ENCODE peak calls at places on chromosomes 6 and 20, in eight cellular contexts. P, G, K, S, B, H, T and I are unnamed samples.

GRCh38 chr20:48359692-48360337 is 468.0 kb downstream of the PREX1 start:
- DNase-seq in H (no peak), S (no peak), G (no peak), P (no peak), K (no peak), T (no peak), B (no peak), I (no peak)

GRCh38 chr6:11727995-11728961 is 50.3 kb downstream of the ADTRP start:
- DNase-seq in H (no peak), B (no peak), P (no peak), G (no peak), T (no peak), S (peak; percentile 26), K (no peak), I (no peak)

GRCh38 chr6:35919827-35920751 is 809 bp downstream of the SRPK1 start:
- DNase-seq in P (peak; percentile 76), H (peak; percentile 15), B (peak; percentile 28), K (no peak), G (peak; percentile 66), S (peak; percentile 59), T (peak; percentile 20), I (peak; percentile 57)

GRCh38 chr6:74404366-74404765 is 708.4 kb downstream of the CD109 start:
- DNase-seq in T (no peak), P (no peak), G (no peak), H (no peak), S (no peak), B (no peak), K (no peak), I (no peak)

GRCh38 chr20:1637226-1637625 is 17.4 kb upstream of the SIRPB1 start:
- DNase-seq in T (no peak), G (no peak), S (no peak), K (no peak), P (no peak), B (no peak), H (no peak), I (no peak)

GRCh38 chr6:159105716-159106115 is 60.9 kb upstream of the TAGAP start:
- DNase-seq in T (no peak), G (no peak), B (no peak), H (no peak), K (no peak), P (no peak), S (no peak), I (no peak)

GRCh38 chr6:147054158-147054557 is 150.1 kb upstream of the STXBP5 start:
- DNase-seq in P (no peak), S (no peak), K (no peak), G (no peak), H (no peak), B (no peak), T (no peak), I (no peak)

GRCh38 chr20:5888051-5888450 is 62.3 kb downstream of the TRMT6 start:
- DNase-seq in H (no peak), B (no peak), S (no peak), P (no peak), K (no peak), G (no peak), T (no peak), I (no peak)

GRCh38 chr6:87881342-87881895 is 166.2 kb upstream of the SPACA1 start:
- DNase-seq in H (no peak), P (no peak), S (no peak), B (no peak), T (no peak), K (no peak), G (no peak), I (no peak)

GRCh38 chr6:692858-693736 is at the start of gene EXOC2:
- DNase-seq in S (peak; percentile 87), B (peak; percentile 79), H (peak; percentile 86), G (peak; percentile 95), T (peak; percentile 88), P (peak; percentile 98), K (peak; percentile 36), I (peak; percentile 91)

GRCh38 chr20:20174089-20174835 is 121.9 kb downstream of the CFAP61 start:
- DNase-seq in T (no peak), G (no peak), K (no peak), P (no peak), S (no peak), H (no peak), B (no peak), I (no peak)

GRCh38 chr6:169310983-169311382 is 57.3 kb upstream of the THBS2 start:
- DNase-seq in K (no peak), P (no peak), B (no peak), H (no peak), S (no peak), T (no peak), G (no peak), I (no peak)

GRCh38 chr6:109485536-109485935 is 2.5 kb upstream of the ZBTB24 start:
- DNase-seq in S (no peak), P (no peak), H (no peak), T (no peak), G (no peak), B (no peak), K (no peak), I (no peak)

GRCh38 chr20:6588296-6588695 is 179.2 kb upstream of the BMP2 start:
- DNase-seq in G (no peak), T (no peak), K (no peak), S (no peak), B (no peak), H (peak; percentile 20), P (no peak), I (no peak)

GRCh38 chr6:64948261-64948660 is 758.8 kb downstream of the EYS start:
- DNase-seq in K (no peak), P (no peak), G (no peak), H (no peak), B (no peak), T (no peak), S (no peak), I (no peak)

GRCh38 chr20:51206032-51206662 is 183.2 kb upstream of the KCNG1 start:
- DNase-seq in G (no peak), K (no peak), S (no peak), H (no peak), T (no peak), B (no peak), P (no peak), I (no peak)